ENCODE peak calls at places on chromosomes 1 and 21, in ten cellular contexts. B is activated T-cell treated with anti-CD3 and anti-CD28 coated beads for 1 hour; J is progenitor cell of endocrine pancreas; Z is NCI-H524 treated with DMSO at 0.1 percent for 48 hours; E is D341Med; L is mesenchymal stem cell; X is cardiac fibroblast; M is adrenal gland; U is effector CD4-positive, alpha-beta T cell; V is fibroblast of villous mesenchyme. R is an unnamed sample.

GRCh38 chr1:23394664-23395063 is 25.0 kb upstream of the ZNF436 start:
- DNase-seq in B (no peak), J (no peak), Z (no peak), E (no peak), L (peak), X (peak), M (peak), U (no peak), V (peak), R (no peak)

GRCh38 chr1:7625401-7625800 is 145.7 kb upstream of the VAMP3 start:
- DNase-seq in B (no peak), J (no peak), Z (no peak), E (no peak), L (no peak), X (no peak), M (no peak), U (no peak), V (no peak), R (no peak)

GRCh38 chr21:45556645-45557601 is 14.7 kb upstream of the SLC19A1 start:
- DNase-seq in B (no peak), J (no peak), Z (no peak), E (no peak), L (peak), X (no peak), M (peak), U (no peak), V (no peak), R (no peak)

GRCh38 chr1:156961709-156962108 is 41.3 kb downstream of the LRRC71 start:
- DNase-seq in B (no peak), J (no peak), Z (no peak), E (peak), L (no peak), X (no peak), M (no peak), U (no peak), V (no peak), R (no peak)

GRCh38 chr1:205240118-205240517 is 12.4 kb downstream of the TMCC2 start:
- DNase-seq in B (no peak), J (no peak), Z (peak), E (peak), L (no peak), X (no peak), M (no peak), U (no peak), V (peak), R (no peak)

GRCh38 chr1:62040450-62040849 is 154.2 kb upstream of the L1TD1 start:
- DNase-seq in B (no peak), J (no peak), Z (no peak), E (no peak), L (no peak), X (no peak), M (no peak), U (no peak), V (no peak), R (no peak)

GRCh38 chr1:45687753-45688737 is at the start of gene TMEM69:
- DNase-seq in B (peak), J (peak), Z (peak), E (peak), L (peak), X (peak), M (peak), U (peak), V (peak), R (peak)

GRCh38 chr1:208234721-208235120 is 9.5 kb downstream of the PLXNA2 start:
- DNase-seq in B (no peak), J (no peak), Z (no peak), E (no peak), L (no peak), X (no peak), M (no peak), U (no peak), V (no peak), R (no peak)

GRCh38 chr21:34790341-34790740 is 121.5 kb downstream of the CLIC6 start:
- DNase-seq in B (no peak), J (no peak), Z (no peak), E (no peak), L (no peak), X (no peak), M (no peak), U (no peak), V (no peak), R (no peak)

GRCh38 chr1:209873067-209873810 is 45.5 kb downstream of the UTP25 start:
- DNase-seq in B (no peak), J (no peak), Z (no peak), E (no peak), L (peak), X (peak), M (no peak), U (no peak), V (peak), R (peak)

GRCh38 chr1:209585672-209586071 is 2.2 kb downstream of the CAMK1G start:
- DNase-seq in B (no peak), J (peak), Z (no peak), E (no peak), L (peak), X (peak), M (peak), U (no peak), V (peak), R (no peak)

GRCh38 chr1:9689011-9689706 is 37.6 kb downstream of the PIK3CD start:
- DNase-seq in B (peak), J (peak), Z (no peak), E (peak), L (peak), X (peak), M (peak), U (peak), V (peak), R (peak)

GRCh38 chr1:51313961-51314777 is 16.2 kb downstream of the TTC39A start:
- DNase-seq in B (no peak), J (no peak), Z (no peak), E (no peak), L (peak), X (peak), M (peak), U (no peak), V (peak), R (peak)

GRCh38 chr1:22918644-22919043 is 54.0 kb downstream of the LACTBL1 start:
- DNase-seq in B (no peak), J (no peak), Z (peak), E (peak), L (no peak), X (no peak), M (no peak), U (no peak), V (no peak), R (no peak)

GRCh38 chr1:62832276-62832675 is 48.3 kb downstream of the ATG4C start:
- DNase-seq in B (no peak), J (no peak), Z (no peak), E (no peak), L (no peak), X (no peak), M (no peak), U (no peak), V (no peak), R (no peak)

GRCh38 chr21:37339527-37339889 is 27.1 kb upstream of the DYRK1A start:
- DNase-seq in B (no peak), J (no peak), Z (no peak), E (no peak), L (peak), X (peak), M (no peak), U (no peak), V (peak), R (no peak)

GRCh38 chr1:31830511-31830910 is 14.7 kb upstream of the SPOCD1 start:
- DNase-seq in B (no peak), J (no peak), Z (no peak), E (no peak), L (no peak), X (no peak), M (no peak), U (no peak), V (no peak), R (no peak)

GRCh38 chr1:158333405-158334145 is 2.2 kb upstream of the CD1B start:
- DNase-seq in B (no peak), J (no peak), Z (no peak), E (no peak), L (no peak), X (no peak), M (no peak), U (no peak), V (no peak), R (no peak)

GRCh38 chr1:235423214-235423652 is 56.0 kb downstream of the TBCE start:
- DNase-seq in B (peak), J (no peak), Z (no peak), E (no peak), L (no peak), X (no peak), M (no peak), U (no peak), V (no peak), R (no peak)

GRCh38 chr21:35927262-35927661 is 133.1 kb downstream of the SETD4 start:
- DNase-seq in B (no peak), J (no peak), Z (no peak), E (no peak), L (no peak), X (no peak), M (no peak), U (no peak), V (no peak), R (no peak)

R was measured in endothelial cell of umbilical vein.